ENCODE peak calls at places on chromosomes 12 and 14, in four cellular contexts. B is tibial nerve, C is AG10803, S is right lobe of liver. J is an unnamed sample.

GRCh38 chr12:106213721-106214121 is 34.1 kb downstream of the CKAP4 start:
- DNase-seq in B (no peak), C (peak), S (no peak), J (no peak)

GRCh38 chr12:31557707-31558106 is 33.2 kb downstream of the DENND5B start:
- DNase-seq in B (no peak), C (no peak), S (no peak), J (no peak)

GRCh38 chr12:95117178-95117599 is 43.8 kb upstream of the NR2C1 start:
- DNase-seq in B (peak), C (peak), S (no peak), J (peak)

GRCh38 chr14:71202881-71203280 is 295.6 kb downstream of the PCNX1 start:
- DNase-seq in B (no peak), C (peak), S (no peak), J (no peak)

GRCh38 chr12:28191018-28191595 is 851 bp downstream of the CCDC91 start:
- DNase-seq in B (no peak), C (no peak), S (no peak), J (no peak)

GRCh38 chr12:5177096-5177495 is 133.4 kb downstream of the KCNA5 start:
- DNase-seq in B (no peak), C (no peak), S (no peak), J (no peak)

GRCh38 chr12:123540899-123541662 is 7.6 kb upstream of the RILPL1 start:
- DNase-seq in B (no peak), C (no peak), S (no peak), J (no peak)

GRCh38 chr14:95291859-95292542 is 27.7 kb downstream of the CLMN start:
- DNase-seq in B (peak), C (peak), S (no peak), J (peak)

GRCh38 chr12:103779410-103780092 is 61.5 kb downstream of the NT5DC3 start:
- DNase-seq in B (no peak), C (peak), S (no peak), J (no peak)

GRCh38 chr12:132764231-132764630 is 2.6 kb upstream of the ANKLE2 start:
- DNase-seq in B (no peak), C (no peak), S (no peak), J (no peak)

GRCh38 chr14:71358209-71358931 is 451.1 kb downstream of the PCNX1 start:
- DNase-seq in B (no peak), C (no peak), S (no peak), J (no peak)

GRCh38 chr12:14167005-14167628 is 185.7 kb upstream of the GRIN2B start:
- DNase-seq in B (peak), C (peak), S (no peak), J (no peak)

GRCh38 chr14:40623641-40624040 is 983.0 kb upstream of the LRFN5 start:
- DNase-seq in B (no peak), C (no peak), S (no peak), J (no peak)

GRCh38 chr12:71477609-71478008 is 38.0 kb downstream of the LGR5 start:
- DNase-seq in B (no peak), C (peak), S (no peak), J (no peak)

GRCh38 chr12:87136330-87136976 is 880.3 kb upstream of the MGAT4C start:
- DNase-seq in B (no peak), C (peak), S (no peak), J (no peak)

GRCh38 chr12:47085815-47086252 is 6.1 kb upstream of the AMIGO2 start:
- DNase-seq in B (no peak), C (peak), S (no peak), J (no peak)

GRCh38 chr14:77986808-77987207 is 183.4 kb upstream of the NRXN3 start:
- DNase-seq in B (no peak), C (no peak), S (no peak), J (no peak)

GRCh38 chr14:77989441-77989891 is 180.7 kb upstream of the NRXN3 start:
- DNase-seq in B (no peak), C (no peak), S (no peak), J (no peak)

GRCh38 chr14:77988096-77988870 is 181.9 kb upstream of the NRXN3 start:
- DNase-seq in B (peak), C (no peak), S (no peak), J (no peak)

GRCh38 chr14:77988966-77989365 is 181.2 kb upstream of the NRXN3 start:
- DNase-seq in B (peak), C (peak), S (no peak), J (no peak)

GRCh38 chr14:77991128-77991772 is 178.9 kb upstream of the NRXN3 start:
- DNase-seq in B (no peak), C (no peak), S (no peak), J (no peak)
- TF ChIP-seq CTCF in B (no peak), C (no peak), S (no peak), J (no peak)

DNA sequence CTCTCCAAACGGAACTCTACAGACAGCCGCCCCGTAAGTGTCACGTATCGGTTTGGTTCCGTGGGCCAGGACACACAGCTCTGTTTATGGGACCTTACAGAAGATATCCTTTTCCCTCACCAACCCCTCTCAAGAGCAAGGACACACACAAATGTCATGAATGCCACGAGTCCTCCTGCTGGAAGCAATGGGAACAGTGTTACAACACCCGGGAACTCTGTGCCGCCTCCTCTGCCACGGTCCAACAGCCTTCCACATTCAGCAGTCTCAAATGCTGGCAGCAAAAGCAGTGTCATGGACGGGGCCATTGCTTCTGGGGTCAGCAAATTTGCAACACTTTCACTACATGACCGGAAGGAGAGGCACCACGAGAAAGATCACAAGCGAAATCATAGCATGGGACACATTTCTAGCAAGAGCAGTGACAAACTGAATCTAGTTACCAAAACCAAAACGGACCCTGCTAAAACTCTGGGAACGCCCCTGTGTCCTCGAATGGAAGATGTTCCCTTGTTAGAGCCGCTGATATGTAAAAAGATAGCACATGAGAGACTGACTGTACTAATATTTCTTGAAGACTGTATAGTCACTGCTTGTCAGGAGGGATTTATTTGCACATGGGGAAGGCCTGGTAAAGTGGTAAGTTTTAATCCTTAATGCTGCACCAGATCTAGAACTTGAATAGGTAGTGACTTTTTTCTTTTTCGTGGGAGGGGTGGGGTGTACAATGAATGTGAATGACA is 69.7 kb downstream of the WDR20 start:
- DNase-seq in B (peak), C (peak), S (peak), J (peak)
- TF ChIP-seq CTCF in B (peak), C (peak), S (peak), J (no peak)

GRCh38 chr12:48956279-48957140 is 777 bp downstream of the ARF3 start:
- DNase-seq in B (peak), C (peak), S (peak), J (no peak)
- TF ChIP-seq CTCF in B (no peak), C (no peak), S (no peak), J (no peak)

GRCh38 chr14:21514341-21514740 is 3.2 kb upstream of the METTL3 start:
- DNase-seq in B (no peak), C (no peak), S (no peak), J (no peak)
- TF ChIP-seq CTCF in B (no peak), C (no peak), S (no peak), J (no peak)

GRCh38 chr14:61527325-61528100 is 167.8 kb upstream of the HIF1A start:
- DNase-seq in B (no peak), C (peak), S (no peak), J (peak)
- TF ChIP-seq CTCF in B (no peak), C (no peak), S (no peak), J (no peak)

GRCh38 chr12:93500667-93501066 is 33.4 kb downstream of the MRPL42 start:
- DNase-seq in B (no peak), C (no peak), S (no peak), J (no peak)
- TF ChIP-seq CTCF in B (no peak), C (no peak), S (no peak), J (no peak)

DNA sequence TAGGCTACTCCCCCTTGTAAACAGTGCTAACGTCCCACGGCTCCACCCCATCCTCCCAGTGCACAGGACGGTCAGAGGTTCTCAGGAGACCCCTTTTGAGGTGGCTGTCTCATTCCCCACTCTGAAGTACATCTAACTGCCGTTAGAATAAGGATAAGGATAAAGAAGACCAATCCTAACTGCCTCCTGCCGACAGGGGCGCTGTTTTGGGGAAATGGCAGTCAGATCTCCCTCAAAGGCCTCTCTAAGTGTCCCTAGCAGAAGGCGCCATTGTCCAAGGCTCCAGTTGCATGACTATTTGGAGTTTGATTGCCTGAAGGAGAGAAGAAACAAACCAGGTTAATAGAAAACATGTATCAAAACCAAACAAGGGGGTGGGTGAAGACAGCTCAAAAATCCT is 29.1 kb upstream of the KLRB1 start:
- DNase-seq in B (no peak), C (no peak), S (no peak), J (no peak)
- TF ChIP-seq CTCF in B (no peak), C (no peak), S (no peak), J (no peak)